ENCODE peak calls at places on chromosomes 16 and 17, in four cellular contexts. One of them, this sample, is unnamed.

GRCh38 chr17:45893725-45894021 is 681 bp upstream of the MAPT start:
- DNase-seq in CD8-positive, alpha-beta T cell: no peak
- DNase-seq in iPS DF 6.9: no peak
- DNase-seq in breast epithelium: no peak
- DNase-seq in this sample: no peak

GRCh38 chr16:4570086-4570485 is 13.9 kb downstream of the C16orf96 start:
- DNase-seq in CD8-positive, alpha-beta T cell: no peak
- DNase-seq in iPS DF 6.9: no peak
- DNase-seq in breast epithelium: no peak
- DNase-seq in this sample: no peak

GRCh38 chr16:66418165-66418962 is 8.7 kb upstream of the BEAN1 start:
- DNase-seq in CD8-positive, alpha-beta T cell: no peak
- DNase-seq in iPS DF 6.9: no peak
- DNase-seq in breast epithelium: no peak
- DNase-seq in this sample: no peak

GRCh38 chr16:75021410-75021809 is 22.6 kb downstream of the ZNRF1 start:
- DNase-seq in CD8-positive, alpha-beta T cell: no peak
- DNase-seq in iPS DF 6.9: no peak
- DNase-seq in breast epithelium: no peak
- DNase-seq in this sample: no peak

GRCh38 chr17:77924757-77925336 is 33.7 kb upstream of the TNRC6C start:
- DNase-seq in CD8-positive, alpha-beta T cell: no peak
- DNase-seq in iPS DF 6.9: peak; percentile 71
- DNase-seq in breast epithelium: no peak
- DNase-seq in this sample: no peak

GRCh38 chr17:4118095-4118743 is 24.6 kb downstream of the ZZEF1 start:
- DNase-seq in CD8-positive, alpha-beta T cell: no peak
- DNase-seq in iPS DF 6.9: no peak
- DNase-seq in breast epithelium: no peak
- DNase-seq in this sample: no peak

GRCh38 chr16:11238272-11239202 is 17.5 kb downstream of the SOCS1 start:
- DNase-seq in CD8-positive, alpha-beta T cell: no peak
- DNase-seq in iPS DF 6.9: no peak
- DNase-seq in breast epithelium: no peak
- DNase-seq in this sample: no peak

GRCh38 chr17:9350083-9350482 is 225.5 kb downstream of the STX8 start:
- DNase-seq in CD8-positive, alpha-beta T cell: no peak
- DNase-seq in iPS DF 6.9: no peak
- DNase-seq in breast epithelium: no peak
- DNase-seq in this sample: no peak

GRCh38 chr16:57277586-57277985 is 6.9 kb downstream of the PLLP start:
- DNase-seq in CD8-positive, alpha-beta T cell: peak; percentile 41
- DNase-seq in iPS DF 6.9: no peak
- DNase-seq in breast epithelium: no peak
- DNase-seq in this sample: peak; percentile 48

GRCh38 chr16:85037050-85037410 is 9.4 kb downstream of the KIAA0513 start:
- DNase-seq in CD8-positive, alpha-beta T cell: no peak
- DNase-seq in iPS DF 6.9: no peak
- DNase-seq in breast epithelium: no peak
- DNase-seq in this sample: no peak

GRCh38 chr16:59543641-59544040 is 809.5 kb upstream of the GOT2 start:
- DNase-seq in CD8-positive, alpha-beta T cell: no peak
- DNase-seq in iPS DF 6.9: no peak
- DNase-seq in breast epithelium: no peak
- DNase-seq in this sample: no peak

DNA sequence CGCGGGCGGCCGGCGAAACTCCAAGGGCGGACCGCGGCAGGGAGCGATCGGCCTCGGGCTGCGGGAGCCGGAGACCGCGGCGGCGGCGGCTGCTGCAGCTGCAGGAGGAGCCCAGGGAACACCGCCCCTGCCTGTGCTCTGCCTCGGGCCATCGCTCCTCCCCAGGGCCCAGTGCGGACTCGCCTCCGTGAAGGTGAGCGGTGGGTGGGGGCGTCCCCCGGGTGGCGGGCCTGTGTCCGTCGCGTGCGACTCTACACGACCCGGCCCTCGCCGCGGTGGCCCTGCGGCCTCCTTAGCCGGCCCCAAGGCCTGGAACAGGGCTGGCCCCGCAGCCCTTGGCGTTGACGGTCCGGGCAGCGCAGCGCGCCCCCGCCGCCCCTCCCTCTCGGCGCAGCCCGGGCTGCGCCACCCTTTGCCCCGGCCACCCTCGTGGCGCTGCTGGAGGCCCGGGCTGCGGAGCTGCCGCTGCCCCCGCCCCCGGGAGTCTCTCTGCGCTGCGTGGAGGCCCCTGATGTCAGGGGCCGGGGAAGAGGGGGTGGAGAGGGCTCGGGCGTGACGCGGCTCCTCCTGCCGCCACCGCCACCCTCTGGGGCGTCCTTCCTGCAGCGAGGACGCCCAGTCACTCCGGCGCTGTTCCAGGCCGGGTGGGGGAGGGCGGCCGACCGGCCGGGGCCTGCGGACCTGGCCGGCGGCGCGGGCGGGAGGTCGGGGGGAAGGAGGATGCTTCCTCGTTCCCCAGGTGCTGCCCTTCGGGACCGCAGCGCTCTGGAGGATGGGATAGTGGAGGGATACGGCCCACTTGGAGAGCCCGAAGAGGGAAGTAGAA is 485 bp downstream of the DYNLL2 start:
- DNase-seq in CD8-positive, alpha-beta T cell: peak; percentile 45
- DNase-seq in iPS DF 6.9: no peak
- DNase-seq in breast epithelium: no peak
- DNase-seq in this sample: no peak
- H3K4me3 ChIP-seq in CD8-positive, alpha-beta T cell: peak overlapping the region; percentile 62
- H3K4me3 ChIP-seq in iPS DF 6.9: peak overlapping the region; percentile 100
- H3K4me3 ChIP-seq in breast epithelium: peak overlapping the region; percentile 93
- H3K4me3 ChIP-seq in this sample: peak overlapping the region; percentile 94

GRCh38 chr16:12319464-12320030 is 343.0 kb downstream of the SNX29 start:
- DNase-seq in CD8-positive, alpha-beta T cell: no peak
- DNase-seq in iPS DF 6.9: no peak
- DNase-seq in breast epithelium: no peak
- DNase-seq in this sample: no peak

GRCh38 chr16:12321363-12321762 is 344.8 kb downstream of the SNX29 start:
- DNase-seq in CD8-positive, alpha-beta T cell: no peak
- DNase-seq in iPS DF 6.9: no peak
- DNase-seq in breast epithelium: no peak
- DNase-seq in this sample: no peak

GRCh38 chr16:12317856-12318591 is 341.5 kb downstream of the SNX29 start:
- DNase-seq in CD8-positive, alpha-beta T cell: no peak
- DNase-seq in iPS DF 6.9: no peak
- DNase-seq in breast epithelium: no peak
- DNase-seq in this sample: no peak

GRCh38 chr16:12318661-12319463 is 342.3 kb downstream of the SNX29 start:
- DNase-seq in CD8-positive, alpha-beta T cell: no peak
- DNase-seq in iPS DF 6.9: no peak
- DNase-seq in breast epithelium: no peak
- DNase-seq in this sample: no peak

DNA sequence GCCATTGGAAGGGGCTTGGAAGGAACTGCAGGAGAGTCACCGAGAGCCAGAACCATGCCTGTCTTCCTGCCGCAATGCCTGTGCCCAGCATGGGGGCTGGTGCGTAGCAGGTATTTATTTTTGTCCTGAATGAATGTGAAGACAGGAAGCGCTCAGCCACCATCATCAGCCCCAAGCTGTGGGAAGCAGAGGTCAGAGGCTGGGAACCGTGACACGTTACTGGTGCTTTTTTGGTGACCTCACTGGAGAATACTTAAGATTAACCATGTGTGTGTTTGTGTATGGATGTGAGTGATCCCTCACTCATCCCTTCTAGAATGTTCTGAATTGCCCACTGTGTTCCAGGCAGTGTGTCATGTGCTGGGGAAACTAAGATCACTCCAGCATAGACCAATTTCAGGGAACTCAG is 343.8 kb downstream of the SNX29 start:
- DNase-seq in CD8-positive, alpha-beta T cell: no peak
- DNase-seq in iPS DF 6.9: no peak
- DNase-seq in breast epithelium: no peak
- DNase-seq in this sample: no peak
- H3K4me3 ChIP-seq in CD8-positive, alpha-beta T cell: no peak overlapping the region
- H3K4me3 ChIP-seq in iPS DF 6.9: no peak overlapping the region
- H3K4me3 ChIP-seq in breast epithelium: no peak overlapping the region
- H3K4me3 ChIP-seq in this sample: no peak overlapping the region

DNA sequence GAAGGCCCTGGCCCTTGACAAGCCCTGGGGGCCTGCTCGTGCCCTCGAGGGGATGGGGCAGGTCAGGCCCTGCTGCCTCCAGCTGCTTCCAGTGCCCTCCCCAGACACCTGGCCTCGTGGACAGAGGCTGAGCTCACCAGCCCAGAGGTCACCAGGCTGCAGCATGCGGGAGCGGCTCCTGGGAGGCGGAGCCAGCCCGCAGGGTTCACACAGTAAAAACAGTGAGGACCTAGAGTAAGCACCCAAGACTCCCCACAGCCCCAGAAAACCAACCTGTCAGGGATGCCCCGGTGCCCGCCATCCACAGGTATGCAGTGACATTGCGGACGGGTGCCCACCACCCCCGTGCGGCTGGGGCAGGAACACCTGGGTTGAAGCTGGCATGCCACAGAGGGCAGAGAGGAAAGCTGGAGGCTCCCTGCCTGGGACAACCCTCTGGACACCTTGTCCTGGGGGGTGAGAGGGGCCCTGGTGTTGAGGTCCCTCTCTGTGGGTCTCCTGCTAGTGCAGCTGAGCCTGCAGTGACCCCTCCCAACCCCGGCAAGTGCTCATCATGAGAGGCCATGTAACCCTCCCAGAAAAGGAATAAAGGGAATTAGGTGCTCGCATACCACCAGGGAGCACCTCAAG is 62.1 kb downstream of the LMF1 start:
- DNase-seq in CD8-positive, alpha-beta T cell: no peak
- DNase-seq in iPS DF 6.9: no peak
- DNase-seq in breast epithelium: no peak
- DNase-seq in this sample: no peak
- H3K4me3 ChIP-seq in CD8-positive, alpha-beta T cell: no peak overlapping the region
- H3K4me3 ChIP-seq in iPS DF 6.9: no peak overlapping the region
- H3K4me3 ChIP-seq in breast epithelium: no peak overlapping the region
- H3K4me3 ChIP-seq in this sample: no peak overlapping the region

GRCh38 chr17:79340286-79340685 is 265.7 kb downstream of the ENGASE start:
- DNase-seq in CD8-positive, alpha-beta T cell: no peak
- DNase-seq in iPS DF 6.9: no peak
- DNase-seq in breast epithelium: no peak
- DNase-seq in this sample: no peak
- H3K4me3 ChIP-seq in CD8-positive, alpha-beta T cell: no peak overlapping the region
- H3K4me3 ChIP-seq in iPS DF 6.9: no peak overlapping the region
- H3K4me3 ChIP-seq in breast epithelium: no peak overlapping the region
- H3K4me3 ChIP-seq in this sample: no peak overlapping the region

GRCh38 chr17:36936455-36936934 is 780 bp upstream of the LHX1 start:
- DNase-seq in CD8-positive, alpha-beta T cell: no peak
- DNase-seq in iPS DF 6.9: no peak
- DNase-seq in breast epithelium: no peak
- DNase-seq in this sample: no peak

GRCh38 chr17:36938566-36939058 is 1.3 kb downstream of the LHX1 start:
- DNase-seq in CD8-positive, alpha-beta T cell: no peak
- DNase-seq in iPS DF 6.9: no peak
- DNase-seq in breast epithelium: no peak
- DNase-seq in this sample: no peak

GRCh38 chr17:36937001-36937960 is at the start of gene LHX1:
- DNase-seq in CD8-positive, alpha-beta T cell: no peak
- DNase-seq in iPS DF 6.9: no peak
- DNase-seq in breast epithelium: no peak
- DNase-seq in this sample: no peak

GRCh38 chr17:36939059-36939943 is 2.0 kb downstream of the LHX1 start:
- DNase-seq in CD8-positive, alpha-beta T cell: no peak
- DNase-seq in iPS DF 6.9: no peak
- DNase-seq in breast epithelium: no peak
- DNase-seq in this sample: no peak

GRCh38 chr17:36937961-36938565 is 788 bp downstream of the LHX1 start:
- DNase-seq in CD8-positive, alpha-beta T cell: no peak
- DNase-seq in iPS DF 6.9: no peak
- DNase-seq in breast epithelium: no peak
- DNase-seq in this sample: no peak
- H3K4me3 ChIP-seq in CD8-positive, alpha-beta T cell: peak overlapping the region; percentile 25
- H3K4me3 ChIP-seq in iPS DF 6.9: no peak overlapping the region
- H3K4me3 ChIP-seq in breast epithelium: no peak overlapping the region
- H3K4me3 ChIP-seq in this sample: peak overlapping the region; percentile 20

GRCh38 chr16:86505899-86506864 is 4.1 kb upstream of the FOXF1 start:
- DNase-seq in CD8-positive, alpha-beta T cell: no peak
- DNase-seq in iPS DF 6.9: no peak
- DNase-seq in breast epithelium: no peak
- DNase-seq in this sample: no peak
- H3K4me3 ChIP-seq in CD8-positive, alpha-beta T cell: no peak overlapping the region
- H3K4me3 ChIP-seq in iPS DF 6.9: no peak overlapping the region
- H3K4me3 ChIP-seq in breast epithelium: no peak overlapping the region
- H3K4me3 ChIP-seq in this sample: peak overlapping the region; percentile 15

DNA sequence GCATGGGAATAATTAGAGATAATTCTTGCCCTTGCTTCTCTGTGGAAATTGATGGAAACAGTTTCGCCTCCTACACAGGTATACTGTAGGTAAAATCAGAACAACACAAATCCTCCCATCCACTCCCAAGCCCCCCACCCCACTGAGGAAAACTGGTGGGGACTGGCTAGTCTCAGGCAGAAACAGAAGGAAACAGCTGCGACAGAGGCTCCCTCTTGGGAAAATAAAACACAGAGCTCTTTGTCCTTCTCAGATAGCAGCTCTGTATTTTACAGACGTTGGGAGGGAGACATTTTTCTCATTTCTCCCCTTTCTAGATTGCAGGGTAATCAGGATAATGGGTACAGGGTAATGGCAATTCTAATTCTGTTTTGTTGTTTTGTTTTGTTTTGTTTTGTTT is 1.1 kb downstream of the SLFN13 start:
- DNase-seq in CD8-positive, alpha-beta T cell: no peak
- DNase-seq in iPS DF 6.9: no peak
- DNase-seq in breast epithelium: no peak
- DNase-seq in this sample: no peak
- H3K4me3 ChIP-seq in CD8-positive, alpha-beta T cell: no peak overlapping the region
- H3K4me3 ChIP-seq in iPS DF 6.9: peak overlapping the region; percentile 35
- H3K4me3 ChIP-seq in breast epithelium: no peak overlapping the region
- H3K4me3 ChIP-seq in this sample: peak overlapping the region; percentile 53

GRCh38 chr17:62644487-62645173 is 17.2 kb downstream of the MRC2 start:
- DNase-seq in CD8-positive, alpha-beta T cell: no peak
- DNase-seq in iPS DF 6.9: no peak
- DNase-seq in breast epithelium: no peak
- DNase-seq in this sample: no peak
- H3K4me3 ChIP-seq in CD8-positive, alpha-beta T cell: no peak overlapping the region
- H3K4me3 ChIP-seq in iPS DF 6.9: no peak overlapping the region
- H3K4me3 ChIP-seq in breast epithelium: no peak overlapping the region
- H3K4me3 ChIP-seq in this sample: no peak overlapping the region